ENCODE peak calls at places on chromosome 16, in ten cellular contexts. One of them, this sample, is unnamed. For H3K4me1, the result is how much of the 10 kb centered on the place peaks cover.

GRCh38 chr16:23514381-23515152 is 4.3 kb upstream of the GGA2 start:
- DNase-seq in esophagus squamous epithelium: no peak
- DNase-seq in left lung: no peak
- DNase-seq in effector memory CD4-positive, alpha-beta T cell: no peak
- DNase-seq in GM23248: no peak
- DNase-seq in fibroblast of lung: no peak
- DNase-seq in neural progenitor cell: no peak
- DNase-seq in left ventricle myocardium inferior: no peak
- DNase-seq in CD8-positive, alpha-beta T cell: no peak
- DNase-seq in CD4-positive, CD25-positive, alpha-beta regulatory T cell: peak
- DNase-seq in this sample: no peak

GRCh38 chr16:86120201-86120981 is 221.4 kb downstream of the IRF8 start:
- DNase-seq in neural progenitor cell: no peak
- DNase-seq in esophagus squamous epithelium: no peak
- DNase-seq in left lung: no peak
- DNase-seq in effector memory CD4-positive, alpha-beta T cell: no peak
- DNase-seq in CD8-positive, alpha-beta T cell: no peak
- DNase-seq in GM23248: peak
- DNase-seq in left ventricle myocardium inferior: no peak
- DNase-seq in fibroblast of lung: no peak
- DNase-seq in CD4-positive, CD25-positive, alpha-beta regulatory T cell: no peak
- DNase-seq in this sample: no peak

GRCh38 chr16:31869511-31870201 is 4.0 kb upstream of the ZNF267 start:
- DNase-seq in CD4-positive, CD25-positive, alpha-beta regulatory T cell: peak
- DNase-seq in CD8-positive, alpha-beta T cell: peak
- DNase-seq in esophagus squamous epithelium: no peak
- DNase-seq in neural progenitor cell: no peak
- DNase-seq in effector memory CD4-positive, alpha-beta T cell: peak
- DNase-seq in fibroblast of lung: peak
- DNase-seq in left lung: peak
- DNase-seq in left ventricle myocardium inferior: no peak
- DNase-seq in GM23248: peak
- DNase-seq in this sample: peak

GRCh38 chr16:57962756-57963155 is 8.2 kb downstream of the CNGB1 start:
- DNase-seq in neural progenitor cell: no peak
- DNase-seq in effector memory CD4-positive, alpha-beta T cell: no peak
- DNase-seq in CD4-positive, CD25-positive, alpha-beta regulatory T cell: no peak
- DNase-seq in GM23248: no peak
- DNase-seq in left lung: no peak
- DNase-seq in fibroblast of lung: no peak
- DNase-seq in left ventricle myocardium inferior: no peak
- DNase-seq in CD8-positive, alpha-beta T cell: no peak
- DNase-seq in esophagus squamous epithelium: no peak
- DNase-seq in this sample: no peak

GRCh38 chr16:13780841-13781553 is 139.0 kb upstream of the ERCC4 start:
- DNase-seq in neural progenitor cell: no peak
- DNase-seq in CD4-positive, CD25-positive, alpha-beta regulatory T cell: no peak
- DNase-seq in fibroblast of lung: no peak
- DNase-seq in left ventricle myocardium inferior: no peak
- DNase-seq in left lung: no peak
- DNase-seq in effector memory CD4-positive, alpha-beta T cell: no peak
- DNase-seq in GM23248: no peak
- DNase-seq in esophagus squamous epithelium: no peak
- DNase-seq in CD8-positive, alpha-beta T cell: no peak
- DNase-seq in this sample: no peak

GRCh38 chr16:16042076-16042475 is 92.7 kb downstream of the ABCC1 start:
- DNase-seq in CD4-positive, CD25-positive, alpha-beta regulatory T cell: no peak
- DNase-seq in neural progenitor cell: no peak
- DNase-seq in esophagus squamous epithelium: no peak
- DNase-seq in left ventricle myocardium inferior: peak
- DNase-seq in CD8-positive, alpha-beta T cell: no peak
- DNase-seq in GM23248: peak
- DNase-seq in effector memory CD4-positive, alpha-beta T cell: no peak
- DNase-seq in left lung: no peak
- DNase-seq in fibroblast of lung: peak
- DNase-seq in this sample: no peak

GRCh38 chr16:13923703-13924298 is 3.8 kb downstream of the ERCC4 start:
- DNase-seq in CD4-positive, CD25-positive, alpha-beta regulatory T cell: peak
- DNase-seq in effector memory CD4-positive, alpha-beta T cell: no peak
- DNase-seq in left ventricle myocardium inferior: no peak
- DNase-seq in CD8-positive, alpha-beta T cell: no peak
- DNase-seq in esophagus squamous epithelium: no peak
- DNase-seq in left lung: no peak
- DNase-seq in fibroblast of lung: peak
- DNase-seq in GM23248: peak
- DNase-seq in neural progenitor cell: peak
- DNase-seq in this sample: no peak

GRCh38 chr16:68233085-68233834 is 2.7 kb downstream of the ESRP2 start:
- DNase-seq in CD4-positive, CD25-positive, alpha-beta regulatory T cell: no peak
- DNase-seq in effector memory CD4-positive, alpha-beta T cell: no peak
- DNase-seq in esophagus squamous epithelium: no peak
- DNase-seq in fibroblast of lung: no peak
- DNase-seq in left ventricle myocardium inferior: no peak
- DNase-seq in GM23248: no peak
- DNase-seq in CD8-positive, alpha-beta T cell: no peak
- DNase-seq in left lung: peak
- DNase-seq in neural progenitor cell: no peak
- DNase-seq in this sample: no peak

GRCh38 chr16:74761665-74762064 is 13.0 kb downstream of the FA2H start:
- DNase-seq in effector memory CD4-positive, alpha-beta T cell: no peak
- DNase-seq in fibroblast of lung: peak
- DNase-seq in left lung: no peak
- DNase-seq in neural progenitor cell: no peak
- DNase-seq in CD4-positive, CD25-positive, alpha-beta regulatory T cell: no peak
- DNase-seq in left ventricle myocardium inferior: no peak
- DNase-seq in GM23248: no peak
- DNase-seq in esophagus squamous epithelium: no peak
- DNase-seq in CD8-positive, alpha-beta T cell: no peak
- DNase-seq in this sample: no peak

GRCh38 chr16:29729116-29729521 is 16.7 kb downstream of the C16orf54 start:
- DNase-seq in left ventricle myocardium inferior: no peak
- DNase-seq in neural progenitor cell: peak
- DNase-seq in effector memory CD4-positive, alpha-beta T cell: no peak
- DNase-seq in left lung: no peak
- DNase-seq in GM23248: peak
- DNase-seq in CD8-positive, alpha-beta T cell: no peak
- DNase-seq in CD4-positive, CD25-positive, alpha-beta regulatory T cell: no peak
- DNase-seq in fibroblast of lung: peak
- DNase-seq in esophagus squamous epithelium: no peak
- DNase-seq in this sample: no peak

GRCh38 chr16:34801875-34802274 is 1342.5 kb downstream of the TP53TG3F start:
- DNase-seq in neural progenitor cell: no peak
- DNase-seq in CD8-positive, alpha-beta T cell: no peak
- DNase-seq in esophagus squamous epithelium: no peak
- DNase-seq in left ventricle myocardium inferior: no peak
- DNase-seq in effector memory CD4-positive, alpha-beta T cell: no peak
- DNase-seq in fibroblast of lung: no peak
- DNase-seq in CD4-positive, CD25-positive, alpha-beta regulatory T cell: no peak
- DNase-seq in left lung: no peak
- DNase-seq in GM23248: no peak
- DNase-seq in this sample: no peak

GRCh38 chr16:81923296-81923695 is 88.0 kb downstream of the SDR42E1 start:
- DNase-seq in effector memory CD4-positive, alpha-beta T cell: no peak
- DNase-seq in GM23248: no peak
- DNase-seq in CD4-positive, CD25-positive, alpha-beta regulatory T cell: no peak
- DNase-seq in CD8-positive, alpha-beta T cell: no peak
- DNase-seq in left lung: no peak
- DNase-seq in neural progenitor cell: no peak
- DNase-seq in fibroblast of lung: no peak
- DNase-seq in esophagus squamous epithelium: no peak
- DNase-seq in left ventricle myocardium inferior: no peak
- DNase-seq in this sample: no peak

GRCh38 chr16:50103764-50104163 is 38.0 kb downstream of the HEATR3 start:
- DNase-seq in effector memory CD4-positive, alpha-beta T cell: no peak
- DNase-seq in GM23248: peak
- DNase-seq in left ventricle myocardium inferior: no peak
- DNase-seq in left lung: no peak
- DNase-seq in CD4-positive, CD25-positive, alpha-beta regulatory T cell: no peak
- DNase-seq in CD8-positive, alpha-beta T cell: no peak
- DNase-seq in esophagus squamous epithelium: no peak
- DNase-seq in neural progenitor cell: no peak
- DNase-seq in fibroblast of lung: peak
- DNase-seq in this sample: no peak

GRCh38 chr16:50102046-50102756 is 36.4 kb downstream of the HEATR3 start:
- DNase-seq in CD4-positive, CD25-positive, alpha-beta regulatory T cell: peak
- DNase-seq in neural progenitor cell: no peak
- DNase-seq in left ventricle myocardium inferior: no peak
- DNase-seq in fibroblast of lung: peak
- DNase-seq in esophagus squamous epithelium: no peak
- DNase-seq in effector memory CD4-positive, alpha-beta T cell: no peak
- DNase-seq in CD8-positive, alpha-beta T cell: no peak
- DNase-seq in GM23248: peak
- DNase-seq in left lung: no peak
- DNase-seq in this sample: no peak

GRCh38 chr16:50096791-50097190 is 31.0 kb downstream of the HEATR3 start:
- DNase-seq in effector memory CD4-positive, alpha-beta T cell: no peak
- DNase-seq in CD8-positive, alpha-beta T cell: no peak
- DNase-seq in GM23248: peak
- DNase-seq in CD4-positive, CD25-positive, alpha-beta regulatory T cell: no peak
- DNase-seq in fibroblast of lung: peak
- DNase-seq in left ventricle myocardium inferior: no peak
- DNase-seq in esophagus squamous epithelium: no peak
- DNase-seq in left lung: no peak
- DNase-seq in neural progenitor cell: no peak
- DNase-seq in this sample: no peak

GRCh38 chr16:50099957-50100648 is 34.3 kb downstream of the HEATR3 start:
- DNase-seq in left ventricle myocardium inferior: no peak
- DNase-seq in left lung: no peak
- DNase-seq in fibroblast of lung: no peak
- DNase-seq in effector memory CD4-positive, alpha-beta T cell: no peak
- DNase-seq in CD4-positive, CD25-positive, alpha-beta regulatory T cell: no peak
- DNase-seq in esophagus squamous epithelium: no peak
- DNase-seq in GM23248: no peak
- DNase-seq in CD8-positive, alpha-beta T cell: no peak
- DNase-seq in neural progenitor cell: no peak
- DNase-seq in this sample: no peak
- H3K27ac ChIP-seq in left ventricle myocardium inferior: no peak
- H3K27ac ChIP-seq in left lung: no peak
- H3K27ac ChIP-seq in fibroblast of lung: no peak
- H3K27ac ChIP-seq in effector memory CD4-positive, alpha-beta T cell: no peak
- H3K27ac ChIP-seq in CD4-positive, CD25-positive, alpha-beta regulatory T cell: no peak
- H3K27ac ChIP-seq in esophagus squamous epithelium: no peak
- H3K27ac ChIP-seq in GM23248: no peak
- H3K27ac ChIP-seq in CD8-positive, alpha-beta T cell: no peak
- H3K27ac ChIP-seq in neural progenitor cell: no peak
- H3K27ac ChIP-seq in this sample: no peak

DNA sequence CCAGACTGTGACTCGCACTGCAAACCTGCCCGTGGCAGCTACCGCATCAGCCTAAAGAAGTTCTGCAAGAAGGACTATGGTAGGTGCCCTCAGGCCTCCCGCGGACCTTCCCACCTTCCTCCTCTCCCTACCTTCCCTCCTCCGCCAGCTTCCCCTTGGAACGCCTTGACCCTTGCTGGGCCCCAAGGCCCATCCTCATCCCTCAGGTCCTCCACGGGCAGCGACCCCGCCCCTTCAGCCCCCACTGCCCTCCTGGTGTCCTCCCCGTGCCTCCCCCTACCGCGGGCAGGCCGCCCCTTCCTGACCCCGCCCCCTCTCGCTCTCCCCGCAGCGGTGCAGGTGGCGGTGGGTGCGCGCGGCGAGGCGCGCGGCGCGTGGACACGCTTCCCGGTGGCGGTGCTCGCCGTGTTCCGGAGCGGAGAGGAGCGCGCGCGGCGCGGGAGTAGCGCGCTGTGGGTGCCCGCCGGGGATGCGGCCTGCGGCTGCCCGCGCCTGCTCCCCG is 1.5 kb upstream of the TBC1D24 start:
- DNase-seq in neural progenitor cell: peak
- DNase-seq in CD8-positive, alpha-beta T cell: no peak
- DNase-seq in left ventricle myocardium inferior: no peak
- DNase-seq in effector memory CD4-positive, alpha-beta T cell: no peak
- DNase-seq in fibroblast of lung: no peak
- DNase-seq in GM23248: no peak
- DNase-seq in CD4-positive, CD25-positive, alpha-beta regulatory T cell: no peak
- DNase-seq in esophagus squamous epithelium: no peak
- DNase-seq in left lung: no peak
- DNase-seq in this sample: no peak
- H3K4me1 ChIP-seq in neural progenitor cell: under half
- H3K4me1 ChIP-seq in CD8-positive, alpha-beta T cell: under half
- H3K4me1 ChIP-seq in left ventricle myocardium inferior: half or more
- H3K4me1 ChIP-seq in effector memory CD4-positive, alpha-beta T cell: under half
- H3K4me1 ChIP-seq in fibroblast of lung: under half
- H3K4me1 ChIP-seq in GM23248: under half
- H3K4me1 ChIP-seq in CD4-positive, CD25-positive, alpha-beta regulatory T cell: under half
- H3K4me1 ChIP-seq in esophagus squamous epithelium: half or more
- H3K4me1 ChIP-seq in left lung: half or more
- H3K4me1 ChIP-seq in this sample: half or more

GRCh38 chr16:84914273-84914672 is 94.5 kb downstream of the CRISPLD2 start:
- DNase-seq in CD4-positive, CD25-positive, alpha-beta regulatory T cell: no peak
- DNase-seq in esophagus squamous epithelium: no peak
- DNase-seq in left ventricle myocardium inferior: peak
- DNase-seq in effector memory CD4-positive, alpha-beta T cell: no peak
- DNase-seq in GM23248: no peak
- DNase-seq in CD8-positive, alpha-beta T cell: no peak
- DNase-seq in neural progenitor cell: no peak
- DNase-seq in left lung: no peak
- DNase-seq in fibroblast of lung: no peak
- DNase-seq in this sample: peak
- H3K27ac ChIP-seq in CD4-positive, CD25-positive, alpha-beta regulatory T cell: no peak
- H3K27ac ChIP-seq in esophagus squamous epithelium: no peak
- H3K27ac ChIP-seq in left ventricle myocardium inferior: peak
- H3K27ac ChIP-seq in effector memory CD4-positive, alpha-beta T cell: no peak
- H3K27ac ChIP-seq in GM23248: no peak
- H3K27ac ChIP-seq in CD8-positive, alpha-beta T cell: no peak
- H3K27ac ChIP-seq in neural progenitor cell: no peak
- H3K27ac ChIP-seq in left lung: no peak
- H3K27ac ChIP-seq in fibroblast of lung: no peak
- H3K27ac ChIP-seq in this sample: no peak

DNA sequence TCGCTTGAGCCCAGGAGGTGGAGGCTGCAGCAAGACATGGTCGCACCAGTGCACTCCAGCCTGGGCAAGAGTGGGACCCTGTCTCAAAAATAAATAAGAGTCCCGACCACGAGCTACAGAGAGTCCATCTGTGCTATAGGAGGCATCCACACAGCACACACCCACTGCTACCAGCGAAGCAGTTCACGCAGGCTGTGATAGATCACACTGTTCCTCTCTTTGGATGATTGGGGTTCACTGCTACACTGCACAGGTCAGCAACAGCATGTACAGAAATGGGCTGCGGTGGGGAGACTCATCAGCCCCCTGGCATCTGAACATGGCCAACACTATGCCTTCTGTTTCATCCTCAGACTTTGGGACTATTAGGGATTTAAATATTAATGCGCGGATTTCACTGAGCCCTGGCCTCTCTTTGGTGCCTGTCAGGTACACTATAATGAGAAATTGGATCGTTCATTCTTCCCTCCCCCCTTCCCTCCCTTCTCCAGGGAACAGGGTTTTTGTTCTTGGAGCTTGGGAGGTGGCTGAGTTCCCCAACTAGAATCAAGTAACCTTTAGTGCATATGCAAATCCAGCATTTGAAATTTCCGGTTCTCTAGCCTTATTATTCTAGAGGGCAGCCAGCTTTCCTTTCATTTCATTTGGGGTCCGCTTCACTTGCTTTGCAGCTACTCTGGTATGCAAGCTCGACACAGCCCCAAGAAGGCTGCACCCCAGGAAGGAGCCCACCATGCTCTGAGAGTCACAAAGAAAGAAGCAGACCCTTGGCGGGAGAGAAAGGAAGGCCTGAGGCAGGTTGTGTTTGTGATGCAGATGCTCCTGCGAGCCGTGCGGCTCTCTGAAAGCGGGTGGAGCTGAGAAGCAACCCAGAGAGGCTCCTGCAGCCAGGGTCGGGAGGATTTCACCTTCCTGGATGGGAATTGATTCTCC is 34.1 kb downstream of the PMM2 start:
- DNase-seq in left lung: no peak
- DNase-seq in effector memory CD4-positive, alpha-beta T cell: no peak
- DNase-seq in fibroblast of lung: no peak
- DNase-seq in GM23248: no peak
- DNase-seq in CD4-positive, CD25-positive, alpha-beta regulatory T cell: no peak
- DNase-seq in left ventricle myocardium inferior: no peak
- DNase-seq in neural progenitor cell: peak
- DNase-seq in esophagus squamous epithelium: no peak
- DNase-seq in CD8-positive, alpha-beta T cell: no peak
- DNase-seq in this sample: no peak
- H3K4me1 ChIP-seq in left lung: under half
- H3K4me1 ChIP-seq in effector memory CD4-positive, alpha-beta T cell: under half
- H3K4me1 ChIP-seq in fibroblast of lung: under half
- H3K4me1 ChIP-seq in GM23248: under half
- H3K4me1 ChIP-seq in CD4-positive, CD25-positive, alpha-beta regulatory T cell: under half
- H3K4me1 ChIP-seq in left ventricle myocardium inferior: under half
- H3K4me1 ChIP-seq in neural progenitor cell: under half
- H3K4me1 ChIP-seq in esophagus squamous epithelium: under half
- H3K4me1 ChIP-seq in CD8-positive, alpha-beta T cell: under half
- H3K4me1 ChIP-seq in this sample: under half

This sample was measured in tibial artery.